ENCODE peak calls at places on chromosomes 7 and 10, in ten cellular contexts. C is nephron progenitor cell, Z is lower leg skin, T is fibroblast of pulmonary artery, O is left ventricle myocardium inferior, D is AG09319, L is MCF 10A, G is neural progenitor cell, E is kidney, R is kidney epithelial cell. J is an unnamed sample.

GRCh38 chr7:35906191-35906908 is 105.5 kb downstream of the SEPTIN7 start:
- DNase-seq in C (peak), Z (peak), T (peak), O (no peak), D (peak), L (peak), G (peak), E (no peak), R (peak), J (no peak)

GRCh38 chr10:119206603-119207366 is 586 bp upstream of the GRK5 start:
- DNase-seq in C (peak), Z (peak), T (peak), O (peak), D (no peak), L (peak), G (peak), E (peak), R (no peak), J (peak)

GRCh38 chr7:155231241-155231800 is 66.4 kb upstream of the INSIG1 start:
- DNase-seq in C (no peak), Z (no peak), T (no peak), O (no peak), D (no peak), L (no peak), G (no peak), E (peak), R (no peak), J (no peak)

GRCh38 chr7:142385528-142386340 is 127.9 kb upstream of the PRSS58 start:
- DNase-seq in C (peak), Z (no peak), T (peak), O (no peak), D (peak), L (peak), G (peak), E (peak), R (peak), J (no peak)

GRCh38 chr7:96710544-96710943 is 898 bp upstream of the SEM1 start:
- DNase-seq in C (no peak), Z (no peak), T (no peak), O (no peak), D (no peak), L (no peak), G (no peak), E (no peak), R (no peak), J (no peak)

GRCh38 chr10:32548208-32548607 is 102.3 kb downstream of the CCDC7 start:
- DNase-seq in C (no peak), Z (no peak), T (no peak), O (no peak), D (no peak), L (no peak), G (no peak), E (no peak), R (no peak), J (no peak)

GRCh38 chr7:100515072-100515532 is 23.9 kb upstream of the AGFG2 start:
- DNase-seq in C (no peak), Z (no peak), T (peak), O (no peak), D (peak), L (peak), G (no peak), E (no peak), R (no peak), J (no peak)

GRCh38 chr7:158024881-158025280 is 562.7 kb downstream of the PTPRN2 start:
- DNase-seq in C (no peak), Z (no peak), T (no peak), O (no peak), D (no peak), L (no peak), G (no peak), E (no peak), R (no peak), J (no peak)

GRCh38 chr10:49368256-49368655 is 27.6 kb downstream of the DRGX start:
- DNase-seq in C (no peak), Z (no peak), T (no peak), O (no peak), D (no peak), L (no peak), G (no peak), E (no peak), R (no peak), J (peak)

GRCh38 chr7:100545636-100546128 is 6.7 kb downstream of the AGFG2 start:
- DNase-seq in C (no peak), Z (no peak), T (peak), O (no peak), D (peak), L (peak), G (peak), E (peak), R (peak), J (no peak)

GRCh38 chr10:72186213-72186612 is 29.6 kb upstream of the ANAPC16 start:
- DNase-seq in C (no peak), Z (no peak), T (peak), O (no peak), D (no peak), L (no peak), G (no peak), E (no peak), R (no peak), J (no peak)

GRCh38 chr10:127374901-127375300 is 174.2 kb upstream of the NPS start:
- DNase-seq in C (no peak), Z (no peak), T (no peak), O (no peak), D (no peak), L (no peak), G (no peak), E (no peak), R (no peak), J (no peak)

GRCh38 chr7:18401757-18402156 is 93.8 kb upstream of the HDAC9 start:
- DNase-seq in C (no peak), Z (no peak), T (no peak), O (no peak), D (no peak), L (no peak), G (no peak), E (no peak), R (no peak), J (no peak)

GRCh38 chr10:33238643-33239042 is 95.8 kb downstream of the NRP1 start:
- DNase-seq in C (no peak), Z (no peak), T (peak), O (no peak), D (no peak), L (peak), G (no peak), E (no peak), R (no peak), J (no peak)

GRCh38 chr7:142808802-142809583 is 38.2 kb downstream of the PRSS2 start:
- DNase-seq in C (no peak), Z (no peak), T (no peak), O (no peak), D (no peak), L (peak), G (no peak), E (peak), R (peak), J (no peak)

GRCh38 chr7:108335264-108335918 is 120.8 kb downstream of the NRCAM start:
- DNase-seq in C (peak), Z (no peak), T (peak), O (no peak), D (no peak), L (peak), G (no peak), E (no peak), R (no peak), J (no peak)

GRCh38 chr7:116713918-116714317 is 41.9 kb downstream of the MET start:
- DNase-seq in C (no peak), Z (no peak), T (no peak), O (no peak), D (no peak), L (no peak), G (no peak), E (no peak), R (no peak), J (no peak)

GRCh38 chr10:62153191-62153590 is 115.5 kb downstream of the RTKN2 start:
- DNase-seq in C (no peak), Z (no peak), T (peak), O (no peak), D (peak), L (peak), G (no peak), E (no peak), R (no peak), J (no peak)

GRCh38 chr7:29609162-29610030 is 45.8 kb downstream of the PRR15 start:
- DNase-seq in C (peak), Z (no peak), T (peak), O (no peak), D (no peak), L (peak), G (peak), E (no peak), R (no peak), J (no peak)

GRCh38 chr10:112539340-112539739 is 92.3 kb downstream of the VTI1A start:
- DNase-seq in C (no peak), Z (no peak), T (no peak), O (no peak), D (no peak), L (no peak), G (no peak), E (no peak), R (no peak), J (no peak)

GRCh38 chr7:156096806-156097538 is 284.7 kb upstream of the SHH start:
- DNase-seq in C (no peak), Z (no peak), T (no peak), O (no peak), D (no peak), L (peak), G (no peak), E (peak), R (no peak), J (peak)

GRCh38 chr7:80131675-80132435 is 2.8 kb upstream of the GNAI1 start:
- DNase-seq in C (no peak), Z (no peak), T (no peak), O (no peak), D (no peak), L (no peak), G (no peak), E (no peak), R (no peak), J (no peak)

GRCh38 chr10:71575934-71576801 is 143.4 kb downstream of the C10orf105 start:
- DNase-seq in C (no peak), Z (no peak), T (no peak), O (no peak), D (no peak), L (no peak), G (no peak), E (peak), R (no peak), J (no peak)

GRCh38 chr10:88889559-88890337 is 9.7 kb downstream of the STAMBPL1 start:
- DNase-seq in C (no peak), Z (no peak), T (no peak), O (no peak), D (no peak), L (no peak), G (no peak), E (no peak), R (no peak), J (no peak)

GRCh38 chr7:139494835-139495568 is 11.5 kb upstream of the KLRG2 start:
- DNase-seq in C (no peak), Z (no peak), T (no peak), O (no peak), D (no peak), L (no peak), G (peak), E (no peak), R (no peak), J (no peak)

GRCh38 chr10:132588301-132589013 is 50.9 kb downstream of the INPP5A start:
- DNase-seq in C (no peak), Z (no peak), T (peak), O (peak), D (no peak), L (no peak), G (no peak), E (no peak), R (no peak), J (no peak)

GRCh38 chr7:70694357-70694908 is 437.5 kb upstream of the GALNT17 start:
- DNase-seq in C (peak), Z (no peak), T (peak), O (peak), D (no peak), L (no peak), G (peak), E (peak), R (no peak), J (no peak)

GRCh38 chr7:17185690-17186070 is 112.8 kb upstream of the AHR start:
- DNase-seq in C (no peak), Z (no peak), T (peak), O (no peak), D (no peak), L (no peak), G (no peak), E (no peak), R (no peak), J (no peak)

GRCh38 chr7:80324032-80324431 is 187.8 kb downstream of the GNAT3 start:
- DNase-seq in C (no peak), Z (no peak), T (peak), O (no peak), D (no peak), L (peak), G (no peak), E (no peak), R (peak), J (no peak)

GRCh38 chr7:92834661-92835139 is 1.7 kb downstream of the CDK6 start:
- DNase-seq in C (no peak), Z (no peak), T (no peak), O (no peak), D (no peak), L (peak), G (peak), E (peak), R (no peak), J (no peak)

GRCh38 chr10:10847313-10847712 is 170.4 kb upstream of the CELF2 start:
- DNase-seq in C (no peak), Z (no peak), T (no peak), O (no peak), D (no peak), L (no peak), G (no peak), E (no peak), R (no peak), J (no peak)

GRCh38 chr7:141232286-141233051 is 158.6 kb downstream of the TMEM178B start:
- DNase-seq in C (no peak), Z (no peak), T (no peak), O (no peak), D (no peak), L (no peak), G (no peak), E (no peak), R (no peak), J (no peak)

GRCh38 chr7:3995187-3995586 is 686.9 kb upstream of the FOXK1 start:
- DNase-seq in C (no peak), Z (no peak), T (no peak), O (no peak), D (no peak), L (no peak), G (peak), E (no peak), R (no peak), J (no peak)

GRCh38 chr10:79367421-79368189 is 20.3 kb downstream of the PPIF start:
- DNase-seq in C (no peak), Z (no peak), T (peak), O (no peak), D (no peak), L (no peak), G (no peak), E (no peak), R (no peak), J (no peak)

GRCh38 chr10:60334991-60335390 is 54.7 kb downstream of the ANK3 start:
- DNase-seq in C (no peak), Z (no peak), T (no peak), O (no peak), D (no peak), L (no peak), G (no peak), E (no peak), R (no peak), J (no peak)

GRCh38 chr10:60331886-60332285 is 57.8 kb downstream of the ANK3 start:
- DNase-seq in C (no peak), Z (no peak), T (no peak), O (no peak), D (no peak), L (no peak), G (no peak), E (no peak), R (no peak), J (no peak)

GRCh38 chr10:60338002-60338564 is 51.6 kb downstream of the ANK3 start:
- DNase-seq in C (no peak), Z (no peak), T (no peak), O (no peak), D (no peak), L (no peak), G (no peak), E (no peak), R (no peak), J (no peak)

GRCh38 chr10:60336901-60337630 is 52.6 kb downstream of the ANK3 start:
- DNase-seq in C (no peak), Z (no peak), T (no peak), O (no peak), D (no peak), L (no peak), G (no peak), E (no peak), R (no peak), J (no peak)

GRCh38 chr10:60335708-60336107 is 54.0 kb downstream of the ANK3 start:
- DNase-seq in C (no peak), Z (no peak), T (no peak), O (no peak), D (no peak), L (peak), G (no peak), E (no peak), R (no peak), J (no peak)
- TF ChIP-seq CTCF in C (no peak), Z (no peak), T (peak), O (peak), D (peak), L (peak), G (peak), E (no peak), R (peak), J (peak)

DNA sequence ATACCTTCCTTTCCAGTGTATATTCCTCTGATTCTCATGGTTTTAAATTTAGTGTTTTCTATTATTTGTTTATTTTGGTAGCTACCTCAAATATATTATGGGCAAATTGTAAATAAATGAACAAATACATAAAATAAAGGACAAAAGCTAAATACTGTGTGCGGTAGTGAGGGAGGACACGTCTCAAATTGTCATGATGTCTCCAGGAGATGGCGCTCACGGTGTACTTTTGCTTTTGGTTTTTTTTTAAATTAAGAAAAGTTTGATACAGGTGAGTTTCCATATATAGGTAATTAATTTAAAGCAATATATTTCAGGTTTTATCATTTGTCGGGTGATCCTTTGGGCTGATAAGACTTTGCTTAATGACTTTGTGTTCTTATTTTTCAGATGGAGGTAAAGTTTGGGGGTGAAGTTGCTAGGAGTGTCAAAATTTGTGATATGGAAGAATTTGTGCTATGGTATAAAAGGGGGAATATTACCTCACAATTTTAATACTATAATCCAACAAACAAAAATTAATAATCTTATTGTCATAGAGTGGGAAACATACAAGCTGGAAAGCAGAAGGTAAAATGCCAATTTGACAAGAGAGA is 68.4 kb upstream of the TMEM229A start:
- DNase-seq in C (no peak), Z (no peak), T (peak), O (no peak), D (no peak), L (peak), G (peak), E (no peak), R (no peak), J (no peak)
- TF ChIP-seq CTCF in C (peak), Z (no peak), T (peak), O (peak), D (no peak), L (peak), G (peak), E (no peak), R (peak), J (peak)

DNA sequence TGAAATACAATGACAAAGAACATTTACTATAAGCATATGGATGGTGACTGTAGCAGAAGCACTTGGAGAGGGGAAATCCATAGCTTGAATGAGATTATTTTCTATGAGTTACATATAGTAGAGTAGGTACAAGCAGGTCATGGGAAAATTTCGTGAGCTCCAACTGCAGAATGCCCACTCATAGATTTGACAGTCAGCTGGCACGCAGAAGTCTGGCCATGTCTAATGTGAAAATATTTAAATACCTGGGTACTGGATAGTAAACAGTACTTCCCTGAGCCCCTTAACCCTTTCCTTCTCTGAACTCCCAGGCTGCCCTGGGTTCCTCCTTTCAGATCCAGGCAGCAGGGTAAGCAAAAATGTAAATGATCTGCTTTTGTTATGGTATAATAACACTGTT is 209.7 kb downstream of the OTUD1 start:
- DNase-seq in C (no peak), Z (no peak), T (no peak), O (no peak), D (no peak), L (no peak), G (no peak), E (no peak), R (no peak), J (no peak)
- TF ChIP-seq CTCF in C (no peak), Z (no peak), T (no peak), O (no peak), D (no peak), L (no peak), G (no peak), E (no peak), R (no peak), J (no peak)

DNA sequence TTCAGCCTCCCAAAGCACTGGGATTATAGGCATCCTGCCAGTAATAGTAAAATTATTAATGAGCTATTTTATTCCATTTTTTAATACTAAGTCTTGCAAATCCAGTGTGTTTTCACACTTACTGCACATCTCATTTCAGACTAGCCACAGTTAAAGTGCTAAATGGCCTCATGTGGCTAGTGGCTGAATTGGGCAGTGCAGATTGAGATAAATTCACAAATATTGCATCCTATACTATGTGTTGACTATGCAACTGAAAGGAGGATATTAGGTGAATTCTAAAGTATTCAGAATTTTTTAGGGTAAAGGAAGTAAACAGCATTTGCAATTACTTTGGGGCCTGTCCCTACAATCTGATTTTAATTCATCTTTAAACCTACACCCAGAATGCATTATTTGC is 10.2 kb downstream of the APBB1IP start:
- DNase-seq in C (no peak), Z (no peak), T (no peak), O (no peak), D (no peak), L (no peak), G (no peak), E (no peak), R (no peak), J (no peak)
- TF ChIP-seq CTCF in C (no peak), Z (no peak), T (no peak), O (no peak), D (no peak), L (no peak), G (no peak), E (no peak), R (no peak), J (no peak)

GRCh38 chr10:128632694-128633093 is 506.5 kb upstream of the MKI67 start:
- DNase-seq in C (no peak), Z (no peak), T (no peak), O (no peak), D (no peak), L (no peak), G (no peak), E (no peak), R (no peak), J (no peak)
- TF ChIP-seq CTCF in C (no peak), Z (no peak), T (no peak), O (no peak), D (no peak), L (no peak), G (no peak), E (no peak), R (no peak), J (no peak)

GRCh38 chr10:66586073-66586472 is 339.8 kb upstream of the LRRTM3 start:
- DNase-seq in C (no peak), Z (no peak), T (peak), O (no peak), D (no peak), L (no peak), G (peak), E (no peak), R (no peak), J (no peak)
- TF ChIP-seq CTCF in C (peak), Z (no peak), T (no peak), O (no peak), D (no peak), L (peak), G (peak), E (no peak), R (no peak), J (no peak)

GRCh38 chr7:98049034-98049433 is 57.6 kb upstream of the LMTK2 start:
- DNase-seq in C (no peak), Z (peak), T (no peak), O (no peak), D (no peak), L (peak), G (no peak), E (no peak), R (no peak), J (no peak)
- TF ChIP-seq CTCF in C (no peak), Z (no peak), T (no peak), O (no peak), D (no peak), L (no peak), G (no peak), E (no peak), R (no peak), J (no peak)

J was measured in osteocyte.